ENCODE peak calls at places on chromosomes 12 and 14, in eight cellular contexts. T is aorta; X is RPMI7951; B is A549; I is HT-29; G is stimulated activated CD4-positive, alpha-beta T cell treated with anti-CD3 and anti-CD28 coated beads, Interleukin-1b, Interleukin-23, amount 100 ng/mL, for 24 hours; V is psoas muscle; W is HT1080. Z is an unnamed sample.

GRCh38 chr12:14597480-14597879 is 29.8 kb upstream of the PLBD1 start:
- DNase-seq in W (no peak), B (no peak), I (no peak), T (no peak), G (no peak), X (no peak), V (no peak), Z (no peak)

GRCh38 chr14:76117789-76118188 is 33.9 kb upstream of the GPATCH2L start:
- DNase-seq in W (no peak), V (no peak), I (no peak), X (no peak), B (no peak), G (no peak), T (no peak), Z (no peak)

GRCh38 chr12:1993871-1994371 is 10.3 kb downstream of the DCP1B start:
- DNase-seq in T (no peak), B (no peak), G (no peak), I (no peak), V (no peak), W (peak), X (peak), Z (peak)

GRCh38 chr14:79278286-79278797 is 933.0 kb downstream of the DIO2 start:
- DNase-seq in X (no peak), B (no peak), I (no peak), T (no peak), G (no peak), V (peak), W (no peak), Z (no peak)

GRCh38 chr14:70282666-70283065 is 76.8 kb downstream of the COX16 start:
- DNase-seq in V (no peak), T (no peak), X (no peak), I (no peak), G (no peak), W (no peak), B (no peak), Z (no peak)

GRCh38 chr14:77139540-77140342 is 1.9 kb downstream of the ZDHHC22 start:
- DNase-seq in I (no peak), W (no peak), G (no peak), X (no peak), T (no peak), V (peak), B (peak), Z (no peak)

GRCh38 chr14:103561381-103562134 is 899 bp downstream of the BAG5 start:
- DNase-seq in B (no peak), I (peak), V (no peak), X (peak), G (no peak), T (no peak), W (peak), Z (peak)

GRCh38 chr12:7395950-7396349 is 48.0 kb downstream of the CD163L1 start:
- DNase-seq in G (no peak), I (no peak), X (peak), V (no peak), B (no peak), T (no peak), W (peak), Z (no peak)

GRCh38 chr12:107225626-107226025 is 132.3 kb upstream of the CRY1 start:
- DNase-seq in I (no peak), B (peak), T (no peak), X (peak), G (no peak), V (no peak), W (peak), Z (peak)

GRCh38 chr12:31906581-31907286 is 52.5 kb upstream of the RESF1 start:
- DNase-seq in V (no peak), B (no peak), X (no peak), T (no peak), G (no peak), W (no peak), I (no peak), Z (no peak)

GRCh38 chr12:104957388-104958008 is 592 bp downstream of the SLC41A2 start:
- DNase-seq in W (peak), V (no peak), B (peak), X (no peak), T (no peak), I (peak), G (peak), Z (no peak)

GRCh38 chr12:26571539-26571938 is 261.5 kb downstream of the ITPR2 start:
- DNase-seq in G (no peak), I (no peak), X (no peak), B (no peak), W (no peak), V (no peak), T (no peak), Z (no peak)

GRCh38 chr12:46677749-46678148 is 148.0 kb downstream of the SLC38A4 start:
- DNase-seq in W (peak), V (no peak), G (no peak), X (peak), I (peak), B (peak), T (no peak), Z (peak)

GRCh38 chr14:45028107-45028626 is 55.7 kb upstream of the PRPF39 start:
- DNase-seq in V (no peak), G (no peak), T (no peak), I (no peak), B (no peak), X (no peak), W (no peak), Z (no peak)

GRCh38 chr12:15563683-15564082 is 225.5 kb downstream of the EPS8 start:
- DNase-seq in W (no peak), G (no peak), I (peak), V (no peak), X (peak), B (no peak), T (no peak), Z (peak)

GRCh38 chr12:68932701-68933563 is at the start of gene CPM:
- DNase-seq in W (no peak), V (peak), T (peak), G (peak), X (peak), I (peak), B (peak), Z (peak)

GRCh38 chr12:109734219-109735000 is 20.8 kb downstream of the FAM222A start:
- DNase-seq in X (peak), T (peak), G (no peak), W (no peak), B (no peak), V (peak), I (no peak), Z (no peak)

GRCh38 chr12:92544321-92544720 is 158.5 kb upstream of the PLEKHG7 start:
- DNase-seq in V (no peak), T (no peak), X (no peak), G (no peak), W (no peak), I (no peak), B (no peak), Z (no peak)

GRCh38 chr12:83954071-83954789 is 958.4 kb downstream of the SLC6A15 start:
- DNase-seq in V (no peak), T (no peak), X (no peak), B (no peak), W (no peak), G (no peak), I (no peak), Z (no peak)

GRCh38 chr14:23009483-23009938 is 432 bp downstream of the C14orf93 start:
- DNase-seq in W (no peak), X (peak), G (no peak), V (no peak), I (no peak), B (no peak), T (no peak), Z (no peak)

GRCh38 chr12:916240-916639 is 33.3 kb downstream of the RAD52 start:
- DNase-seq in B (no peak), T (no peak), X (no peak), G (no peak), W (no peak), V (no peak), I (no peak), Z (no peak)

GRCh38 chr14:89178376-89178775 is 238.7 kb downstream of the FOXN3 start:
- DNase-seq in T (no peak), I (no peak), X (no peak), V (no peak), B (no peak), G (no peak), W (no peak), Z (no peak)

GRCh38 chr12:46473634-46474201 is 101.1 kb upstream of the SLC38A2 start:
- DNase-seq in G (no peak), V (peak), W (peak), B (peak), X (peak), T (peak), I (peak), Z (peak)

GRCh38 chr12:121781751-121782615 is 11.5 kb downstream of the RHOF start:
- DNase-seq in T (no peak), V (no peak), B (no peak), X (no peak), I (no peak), G (no peak), W (peak), Z (no peak)

Z was measured in astrocyte.